ENCODE peak calls at places on chromosomes 6 and 20, in ten cellular contexts. I is stomach, B is A549, P is right lobe of liver, A is NB4, V is heart left ventricle, F is adrenal gland, Z is endothelial cell of umbilical vein, M is H54, Y is tibial nerve. J is an unnamed sample.

GRCh38 chr6:149423946-149424440 is 23.9 kb downstream of the SUMO4 start:
- DNase-seq in V (no peak), F (no peak), A (no peak), Z (no peak), M (no peak), Y (no peak), P (no peak), I (no peak), B (no peak), J (no peak)

GRCh38 chr20:59495894-59496510 is 108.3 kb upstream of the PHACTR3 start:
- DNase-seq in Z (peak), V (peak), I (peak), Y (peak), F (peak), M (peak), A (peak), P (peak), B (peak), J (peak)

GRCh38 chr6:68046756-68047155 is 588.3 kb upstream of the ADGRB3 start:
- DNase-seq in B (no peak), A (no peak), V (no peak), P (no peak), I (no peak), Y (no peak), M (no peak), F (no peak), Z (no peak), J (no peak)

GRCh38 chr20:34083137-34083536 is 28.9 kb downstream of the EIF2S2 start:
- DNase-seq in M (peak), A (no peak), Y (peak), P (peak), F (peak), B (no peak), I (peak), V (peak), Z (peak), J (peak)

GRCh38 chr6:131250121-131250520 is 114.9 kb downstream of the AKAP7 start:
- DNase-seq in V (peak), B (no peak), Y (peak), M (peak), P (peak), I (peak), F (peak), A (peak), Z (peak), J (no peak)

GRCh38 chr20:58891076-58891685 is 38.7 kb downstream of the GNAS start:
- DNase-seq in F (peak), V (peak), B (peak), I (peak), P (peak), Z (no peak), A (peak), Y (peak), M (peak), J (peak)

GRCh38 chr6:15417811-15418210 is 171.9 kb downstream of the JARID2 start:
- DNase-seq in B (no peak), V (no peak), I (no peak), M (peak), Y (no peak), P (no peak), A (no peak), Z (no peak), F (no peak), J (no peak)

GRCh38 chr6:149273318-149273717 is 44.2 kb upstream of the TAB2 start:
- DNase-seq in Y (peak), I (peak), V (no peak), P (peak), A (peak), F (no peak), Z (no peak), M (no peak), B (no peak), J (no peak)

DNA sequence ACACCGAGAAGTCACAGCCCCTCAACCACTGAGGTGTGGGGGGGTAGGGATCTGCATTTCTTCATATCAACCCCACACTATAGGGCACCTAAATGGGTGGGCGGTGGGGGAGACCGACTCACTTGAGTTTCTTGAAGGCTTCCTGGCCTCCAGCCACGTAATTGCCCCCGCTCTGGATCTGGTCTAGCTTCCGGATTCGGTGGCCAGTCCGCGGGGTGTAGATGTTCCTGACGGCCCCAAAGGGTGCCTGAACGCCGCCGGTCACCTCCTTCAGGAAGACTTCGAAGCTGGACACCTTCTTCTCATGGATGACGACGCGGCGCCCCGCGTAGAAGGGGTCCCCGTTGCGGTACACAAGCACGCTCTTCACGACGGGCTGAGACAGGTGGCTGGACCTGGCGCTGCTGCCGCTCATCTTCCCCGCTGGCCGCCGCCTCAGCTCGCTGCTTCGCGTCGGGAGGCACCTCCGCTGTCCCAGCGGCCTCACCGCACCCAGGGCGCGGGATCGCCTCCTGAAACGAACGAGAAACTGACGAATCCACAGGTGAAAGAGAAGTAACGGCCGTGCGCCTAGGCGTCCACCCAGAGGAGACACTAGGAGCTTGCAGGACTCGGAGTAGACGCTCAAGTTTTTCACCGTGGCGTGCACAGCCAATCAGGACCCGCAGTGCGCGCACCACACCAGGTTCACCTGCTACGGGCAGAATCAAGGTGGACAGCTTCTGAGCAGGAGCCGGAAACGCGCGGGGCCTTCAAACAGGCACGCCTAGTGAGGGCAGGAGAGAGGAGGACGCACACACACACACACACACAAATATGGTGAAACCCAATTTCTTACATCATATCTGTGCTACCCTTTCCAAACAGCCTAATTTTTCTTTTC is at the start of gene DCDC2:
- DNase-seq in I (peak), Z (no peak), P (peak), B (peak), M (no peak), V (no peak), F (peak), A (peak), Y (no peak), J (no peak)
- TF ChIP-seq POLR2A in I (no peak), Z (no peak), P (no peak), B (no peak), M (no peak), V (no peak), F (peak), A (no peak), Y (no peak), J (no peak)

DNA sequence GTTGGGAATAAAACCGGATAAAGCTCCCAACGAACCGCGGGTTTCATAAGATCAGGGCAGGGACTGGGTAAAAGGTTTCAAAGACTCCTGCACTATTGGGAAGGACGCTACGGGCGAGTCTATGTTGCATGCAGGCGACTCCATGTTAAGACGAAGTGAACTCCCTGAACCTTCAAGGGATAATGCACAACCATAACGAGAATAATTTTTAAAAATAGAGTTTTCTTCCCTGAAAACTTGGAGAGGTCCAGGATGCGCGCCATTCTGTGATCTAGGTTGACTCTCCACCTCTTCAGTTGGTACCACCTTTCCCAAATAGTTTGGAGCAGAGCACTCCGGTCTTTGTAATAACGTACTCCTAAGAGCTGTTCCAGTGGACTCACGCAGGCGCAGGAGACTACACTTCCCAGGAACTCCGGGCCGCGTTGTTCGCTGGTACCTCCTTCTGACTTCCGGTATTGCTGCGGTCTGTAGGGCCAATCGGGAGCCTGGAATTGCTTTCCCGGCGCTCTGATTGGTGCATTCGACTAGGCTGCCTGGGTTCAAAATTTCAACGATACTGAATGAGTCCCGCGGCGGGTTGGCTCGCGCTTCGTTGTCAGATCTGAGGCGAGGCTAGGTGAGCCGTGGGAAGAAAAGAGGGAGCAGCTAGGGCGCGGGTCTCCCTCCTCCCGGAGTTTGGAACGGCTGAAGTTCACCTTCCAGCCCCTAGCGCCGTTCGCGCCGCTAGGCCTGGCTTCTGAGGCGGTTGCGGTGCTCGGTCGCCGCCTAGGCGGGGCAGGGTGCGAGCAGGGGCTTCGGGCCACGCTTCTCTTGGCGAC is at the start of gene TPX2:
- DNase-seq in I (peak), P (peak), F (peak), B (peak), Y (peak), V (peak), A (peak), Z (peak), M (peak), J (peak)
- TF ChIP-seq POLR2A in I (no peak), P (peak), F (peak), B (peak), Y (peak), V (peak), A (peak), Z (peak), M (peak), J (peak)

GRCh38 chr6:99426454-99426762 is 1.3 kb upstream of the PNISR start:
- DNase-seq in Z (no peak), V (no peak), A (no peak), F (no peak), I (no peak), M (no peak), P (no peak), Y (no peak), B (no peak), J (no peak)

GRCh38 chr6:99427988-99428387 is 2.9 kb upstream of the PNISR start:
- DNase-seq in F (no peak), M (no peak), B (no peak), A (no peak), Z (no peak), I (no peak), V (no peak), Y (no peak), P (no peak), J (no peak)

GRCh38 chr6:99424022-99424421 is 1.1 kb downstream of the PNISR start:
- DNase-seq in P (no peak), B (no peak), I (no peak), M (no peak), Y (no peak), Z (no peak), F (no peak), V (no peak), A (no peak), J (no peak)

GRCh38 chr6:99424761-99425646 is at the start of gene PNISR:
- DNase-seq in F (peak), Z (peak), M (peak), P (peak), I (peak), B (peak), A (peak), Y (peak), V (peak), J (peak)

GRCh38 chr6:99425647-99426453 is 742 bp upstream of the PNISR start:
- DNase-seq in B (peak), F (peak), I (peak), V (peak), Y (peak), Z (peak), A (peak), M (peak), P (peak), J (peak)
- TF ChIP-seq POLR2A in B (peak), F (no peak), I (no peak), V (no peak), Y (no peak), Z (no peak), A (no peak), M (peak), P (no peak), J (no peak)

GRCh38 chr6:27864906-27865883 is 47.0 kb downstream of the OR2B2 start:
- DNase-seq in P (peak), Z (peak), F (peak), V (peak), A (peak), I (peak), M (peak), Y (no peak), B (peak), J (peak)

GRCh38 chr6:27862396-27863061 is 49.7 kb downstream of the OR2B2 start:
- DNase-seq in B (no peak), F (no peak), Y (no peak), P (no peak), M (no peak), Z (no peak), V (no peak), I (no peak), A (no peak), J (no peak)

GRCh38 chr6:27865952-27866369 is 46.2 kb downstream of the OR2B2 start:
- DNase-seq in V (no peak), P (no peak), F (no peak), I (no peak), A (peak), Y (no peak), B (no peak), Z (no peak), M (no peak), J (no peak)

GRCh38 chr6:27866370-27867050 is 45.7 kb downstream of the OR2B2 start:
- DNase-seq in B (no peak), I (no peak), V (no peak), A (peak), F (no peak), M (no peak), P (no peak), Y (no peak), Z (peak), J (no peak)

GRCh38 chr6:27863962-27864905 is 48.0 kb downstream of the OR2B2 start:
- DNase-seq in I (no peak), P (no peak), V (no peak), Z (peak), A (no peak), B (no peak), F (peak), Y (no peak), M (no peak), J (peak)
- TF ChIP-seq POLR2A in I (no peak), P (no peak), V (no peak), Z (no peak), A (no peak), B (no peak), F (no peak), Y (no peak), M (no peak), J (no peak)

J was measured in uterus.